ENCODE peak calls at places on chromosomes 5 and 9, in seven cellular contexts. One of them, this sample, is unnamed.

GRCh38 chr9:131042666-131043065 is 33.7 kb downstream of the LAMC3 start:
- DNase-seq in nephron progenitor cell: no peak
- DNase-seq in sigmoid colon: no peak
- DNase-seq in DMS 273 treated with DMSO at 0.1 percent for 48 hours: no peak
- DNase-seq in osteocyte: no peak
- DNase-seq in stimulated activated CD4-positive, alpha-beta T cell treated with anti-CD3 and anti-CD28 coated beads, Interleukin-2, amount 100 ng/mL, for 48 hours: no peak
- DNase-seq in iPS-NIHi11: no peak
- DNase-seq in this sample: no peak

GRCh38 chr9:124217839-124218437 is 39.8 kb upstream of the NEK6 start:
- DNase-seq in nephron progenitor cell: no peak
- DNase-seq in sigmoid colon: peak
- DNase-seq in DMS 273 treated with DMSO at 0.1 percent for 48 hours: no peak
- DNase-seq in osteocyte: no peak
- DNase-seq in stimulated activated CD4-positive, alpha-beta T cell treated with anti-CD3 and anti-CD28 coated beads, Interleukin-2, amount 100 ng/mL, for 48 hours: no peak
- DNase-seq in iPS-NIHi11: no peak
- DNase-seq in this sample: no peak

GRCh38 chr9:133526721-133527321 is 2.1 kb upstream of the MYMK start:
- DNase-seq in nephron progenitor cell: peak
- DNase-seq in sigmoid colon: no peak
- DNase-seq in DMS 273 treated with DMSO at 0.1 percent for 48 hours: no peak
- DNase-seq in osteocyte: no peak
- DNase-seq in stimulated activated CD4-positive, alpha-beta T cell treated with anti-CD3 and anti-CD28 coated beads, Interleukin-2, amount 100 ng/mL, for 48 hours: no peak
- DNase-seq in iPS-NIHi11: peak
- DNase-seq in this sample: peak

GRCh38 chr5:174235993-174236528 is 190.6 kb downstream of the NSG2 start:
- DNase-seq in nephron progenitor cell: no peak
- DNase-seq in sigmoid colon: no peak
- DNase-seq in DMS 273 treated with DMSO at 0.1 percent for 48 hours: peak
- DNase-seq in osteocyte: peak
- DNase-seq in stimulated activated CD4-positive, alpha-beta T cell treated with anti-CD3 and anti-CD28 coated beads, Interleukin-2, amount 100 ng/mL, for 48 hours: no peak
- DNase-seq in iPS-NIHi11: no peak
- DNase-seq in this sample: no peak

GRCh38 chr5:142551242-142552067 is 134.4 kb downstream of the FGF1 start:
- DNase-seq in nephron progenitor cell: peak
- DNase-seq in sigmoid colon: peak
- DNase-seq in DMS 273 treated with DMSO at 0.1 percent for 48 hours: no peak
- DNase-seq in osteocyte: no peak
- DNase-seq in stimulated activated CD4-positive, alpha-beta T cell treated with anti-CD3 and anti-CD28 coated beads, Interleukin-2, amount 100 ng/mL, for 48 hours: no peak
- DNase-seq in iPS-NIHi11: peak
- DNase-seq in this sample: peak

GRCh38 chr9:128341435-128341849 is 1.1 kb downstream of the SLC27A4 start:
- DNase-seq in nephron progenitor cell: peak
- DNase-seq in sigmoid colon: peak
- DNase-seq in DMS 273 treated with DMSO at 0.1 percent for 48 hours: peak
- DNase-seq in osteocyte: no peak
- DNase-seq in stimulated activated CD4-positive, alpha-beta T cell treated with anti-CD3 and anti-CD28 coated beads, Interleukin-2, amount 100 ng/mL, for 48 hours: peak
- DNase-seq in iPS-NIHi11: peak
- DNase-seq in this sample: peak

GRCh38 chr9:83384214-83384613 is 154.0 kb downstream of the FRMD3 start:
- DNase-seq in nephron progenitor cell: no peak
- DNase-seq in sigmoid colon: no peak
- DNase-seq in DMS 273 treated with DMSO at 0.1 percent for 48 hours: peak
- DNase-seq in osteocyte: no peak
- DNase-seq in stimulated activated CD4-positive, alpha-beta T cell treated with anti-CD3 and anti-CD28 coated beads, Interleukin-2, amount 100 ng/mL, for 48 hours: no peak
- DNase-seq in iPS-NIHi11: no peak
- DNase-seq in this sample: no peak

GRCh38 chr5:159518361-159518760 is 188.1 kb upstream of the IL12B start:
- DNase-seq in nephron progenitor cell: no peak
- DNase-seq in sigmoid colon: no peak
- DNase-seq in DMS 273 treated with DMSO at 0.1 percent for 48 hours: no peak
- DNase-seq in osteocyte: no peak
- DNase-seq in stimulated activated CD4-positive, alpha-beta T cell treated with anti-CD3 and anti-CD28 coated beads, Interleukin-2, amount 100 ng/mL, for 48 hours: no peak
- DNase-seq in iPS-NIHi11: no peak
- DNase-seq in this sample: peak

GRCh38 chr5:130282044-130282443 is 377.8 kb downstream of the CHSY3 start:
- DNase-seq in nephron progenitor cell: no peak
- DNase-seq in sigmoid colon: no peak
- DNase-seq in DMS 273 treated with DMSO at 0.1 percent for 48 hours: no peak
- DNase-seq in osteocyte: no peak
- DNase-seq in stimulated activated CD4-positive, alpha-beta T cell treated with anti-CD3 and anti-CD28 coated beads, Interleukin-2, amount 100 ng/mL, for 48 hours: no peak
- DNase-seq in iPS-NIHi11: no peak
- DNase-seq in this sample: peak

GRCh38 chr5:160744253-160745112 is 107.5 kb downstream of the ATP10B start:
- DNase-seq in nephron progenitor cell: no peak
- DNase-seq in sigmoid colon: no peak
- DNase-seq in DMS 273 treated with DMSO at 0.1 percent for 48 hours: no peak
- DNase-seq in osteocyte: no peak
- DNase-seq in stimulated activated CD4-positive, alpha-beta T cell treated with anti-CD3 and anti-CD28 coated beads, Interleukin-2, amount 100 ng/mL, for 48 hours: no peak
- DNase-seq in iPS-NIHi11: no peak
- DNase-seq in this sample: no peak

GRCh38 chr9:130073373-130073772 is 19.7 kb downstream of the GPR107 start:
- DNase-seq in nephron progenitor cell: no peak
- DNase-seq in sigmoid colon: no peak
- DNase-seq in DMS 273 treated with DMSO at 0.1 percent for 48 hours: no peak
- DNase-seq in osteocyte: no peak
- DNase-seq in stimulated activated CD4-positive, alpha-beta T cell treated with anti-CD3 and anti-CD28 coated beads, Interleukin-2, amount 100 ng/mL, for 48 hours: no peak
- DNase-seq in iPS-NIHi11: no peak
- DNase-seq in this sample: peak

GRCh38 chr9:134413112-134413715 is 87.0 kb downstream of the RXRA start:
- DNase-seq in nephron progenitor cell: no peak
- DNase-seq in sigmoid colon: no peak
- DNase-seq in DMS 273 treated with DMSO at 0.1 percent for 48 hours: no peak
- DNase-seq in osteocyte: no peak
- DNase-seq in stimulated activated CD4-positive, alpha-beta T cell treated with anti-CD3 and anti-CD28 coated beads, Interleukin-2, amount 100 ng/mL, for 48 hours: no peak
- DNase-seq in iPS-NIHi11: no peak
- DNase-seq in this sample: no peak

GRCh38 chr5:173970878-173971650 is 17.9 kb upstream of the C5orf47 start:
- DNase-seq in nephron progenitor cell: no peak
- DNase-seq in sigmoid colon: no peak
- DNase-seq in DMS 273 treated with DMSO at 0.1 percent for 48 hours: no peak
- DNase-seq in osteocyte: no peak
- DNase-seq in stimulated activated CD4-positive, alpha-beta T cell treated with anti-CD3 and anti-CD28 coated beads, Interleukin-2, amount 100 ng/mL, for 48 hours: no peak
- DNase-seq in iPS-NIHi11: no peak
- DNase-seq in this sample: no peak

GRCh38 chr9:113664176-113664875 is 200.8 kb downstream of the RGS3 start:
- DNase-seq in nephron progenitor cell: no peak
- DNase-seq in sigmoid colon: no peak
- DNase-seq in DMS 273 treated with DMSO at 0.1 percent for 48 hours: no peak
- DNase-seq in osteocyte: no peak
- DNase-seq in stimulated activated CD4-positive, alpha-beta T cell treated with anti-CD3 and anti-CD28 coated beads, Interleukin-2, amount 100 ng/mL, for 48 hours: no peak
- DNase-seq in iPS-NIHi11: no peak
- DNase-seq in this sample: no peak

GRCh38 chr5:54990751-54991349 is 5.5 kb upstream of the ESM1 start:
- DNase-seq in nephron progenitor cell: no peak
- DNase-seq in sigmoid colon: no peak
- DNase-seq in DMS 273 treated with DMSO at 0.1 percent for 48 hours: no peak
- DNase-seq in osteocyte: no peak
- DNase-seq in stimulated activated CD4-positive, alpha-beta T cell treated with anti-CD3 and anti-CD28 coated beads, Interleukin-2, amount 100 ng/mL, for 48 hours: no peak
- DNase-seq in iPS-NIHi11: no peak
- DNase-seq in this sample: peak

GRCh38 chr5:8907168-8907868 is 638.6 kb downstream of the SEMA5A start:
- DNase-seq in nephron progenitor cell: no peak
- DNase-seq in sigmoid colon: no peak
- DNase-seq in DMS 273 treated with DMSO at 0.1 percent for 48 hours: no peak
- DNase-seq in osteocyte: no peak
- DNase-seq in stimulated activated CD4-positive, alpha-beta T cell treated with anti-CD3 and anti-CD28 coated beads, Interleukin-2, amount 100 ng/mL, for 48 hours: no peak
- DNase-seq in iPS-NIHi11: no peak
- DNase-seq in this sample: peak

GRCh38 chr9:80467632-80468031 is 895.9 kb downstream of the TLE4 start:
- DNase-seq in nephron progenitor cell: no peak
- DNase-seq in sigmoid colon: no peak
- DNase-seq in DMS 273 treated with DMSO at 0.1 percent for 48 hours: no peak
- DNase-seq in osteocyte: no peak
- DNase-seq in stimulated activated CD4-positive, alpha-beta T cell treated with anti-CD3 and anti-CD28 coated beads, Interleukin-2, amount 100 ng/mL, for 48 hours: no peak
- DNase-seq in iPS-NIHi11: no peak
- DNase-seq in this sample: peak

GRCh38 chr5:85823462-85824426 is 794.0 kb upstream of the COX7C start:
- DNase-seq in nephron progenitor cell: no peak
- DNase-seq in sigmoid colon: no peak
- DNase-seq in DMS 273 treated with DMSO at 0.1 percent for 48 hours: no peak
- DNase-seq in osteocyte: no peak
- DNase-seq in stimulated activated CD4-positive, alpha-beta T cell treated with anti-CD3 and anti-CD28 coated beads, Interleukin-2, amount 100 ng/mL, for 48 hours: no peak
- DNase-seq in iPS-NIHi11: no peak
- DNase-seq in this sample: no peak

GRCh38 chr5:77101298-77101697 is 14.2 kb upstream of the ZBED3 start:
- DNase-seq in nephron progenitor cell: no peak
- DNase-seq in sigmoid colon: no peak
- DNase-seq in DMS 273 treated with DMSO at 0.1 percent for 48 hours: no peak
- DNase-seq in osteocyte: no peak
- DNase-seq in stimulated activated CD4-positive, alpha-beta T cell treated with anti-CD3 and anti-CD28 coated beads, Interleukin-2, amount 100 ng/mL, for 48 hours: no peak
- DNase-seq in iPS-NIHi11: no peak
- DNase-seq in this sample: peak

GRCh38 chr5:132748522-132749000 is 1.3 kb downstream of the CCNI2 start:
- DNase-seq in nephron progenitor cell: no peak
- DNase-seq in sigmoid colon: no peak
- DNase-seq in DMS 273 treated with DMSO at 0.1 percent for 48 hours: no peak
- DNase-seq in osteocyte: no peak
- DNase-seq in stimulated activated CD4-positive, alpha-beta T cell treated with anti-CD3 and anti-CD28 coated beads, Interleukin-2, amount 100 ng/mL, for 48 hours: no peak
- DNase-seq in iPS-NIHi11: no peak
- DNase-seq in this sample: no peak

GRCh38 chr5:113124914-113125313 is 148.3 kb downstream of the DCP2 start:
- DNase-seq in nephron progenitor cell: no peak
- DNase-seq in sigmoid colon: no peak
- DNase-seq in DMS 273 treated with DMSO at 0.1 percent for 48 hours: no peak
- DNase-seq in osteocyte: no peak
- DNase-seq in stimulated activated CD4-positive, alpha-beta T cell treated with anti-CD3 and anti-CD28 coated beads, Interleukin-2, amount 100 ng/mL, for 48 hours: no peak
- DNase-seq in iPS-NIHi11: no peak
- DNase-seq in this sample: no peak

GRCh38 chr9:123832858-123833257 is 97.1 kb downstream of the DENND1A start:
- DNase-seq in nephron progenitor cell: no peak
- DNase-seq in sigmoid colon: no peak
- DNase-seq in DMS 273 treated with DMSO at 0.1 percent for 48 hours: no peak
- DNase-seq in osteocyte: no peak
- DNase-seq in stimulated activated CD4-positive, alpha-beta T cell treated with anti-CD3 and anti-CD28 coated beads, Interleukin-2, amount 100 ng/mL, for 48 hours: no peak
- DNase-seq in iPS-NIHi11: no peak
- DNase-seq in this sample: no peak

GRCh38 chr5:107675201-107675600 is 4.5 kb upstream of the EFNA5 start:
- DNase-seq in nephron progenitor cell: no peak
- DNase-seq in sigmoid colon: no peak
- DNase-seq in DMS 273 treated with DMSO at 0.1 percent for 48 hours: no peak
- DNase-seq in osteocyte: no peak
- DNase-seq in stimulated activated CD4-positive, alpha-beta T cell treated with anti-CD3 and anti-CD28 coated beads, Interleukin-2, amount 100 ng/mL, for 48 hours: no peak
- DNase-seq in iPS-NIHi11: no peak
- DNase-seq in this sample: no peak

GRCh38 chr5:139272471-139273321 is 20.8 kb upstream of the MATR3 start:
- DNase-seq in nephron progenitor cell: no peak
- DNase-seq in sigmoid colon: no peak
- DNase-seq in DMS 273 treated with DMSO at 0.1 percent for 48 hours: no peak
- DNase-seq in osteocyte: no peak
- DNase-seq in stimulated activated CD4-positive, alpha-beta T cell treated with anti-CD3 and anti-CD28 coated beads, Interleukin-2, amount 100 ng/mL, for 48 hours: no peak
- DNase-seq in iPS-NIHi11: no peak
- DNase-seq in this sample: peak

GRCh38 chr5:138082033-138082432 is 1.8 kb upstream of the WNT8A start:
- DNase-seq in nephron progenitor cell: no peak
- DNase-seq in sigmoid colon: no peak
- DNase-seq in DMS 273 treated with DMSO at 0.1 percent for 48 hours: no peak
- DNase-seq in osteocyte: no peak
- DNase-seq in stimulated activated CD4-positive, alpha-beta T cell treated with anti-CD3 and anti-CD28 coated beads, Interleukin-2, amount 100 ng/mL, for 48 hours: no peak
- DNase-seq in iPS-NIHi11: no peak
- DNase-seq in this sample: no peak

GRCh38 chr5:90473321-90474234 is 993 bp downstream of the MBLAC2 start:
- DNase-seq in nephron progenitor cell: peak
- DNase-seq in sigmoid colon: no peak
- DNase-seq in DMS 273 treated with DMSO at 0.1 percent for 48 hours: no peak
- DNase-seq in osteocyte: peak
- DNase-seq in stimulated activated CD4-positive, alpha-beta T cell treated with anti-CD3 and anti-CD28 coated beads, Interleukin-2, amount 100 ng/mL, for 48 hours: peak
- DNase-seq in iPS-NIHi11: peak
- DNase-seq in this sample: peak

GRCh38 chr9:38004809-38005560 is 64.0 kb downstream of the SHB start:
- DNase-seq in nephron progenitor cell: no peak
- DNase-seq in sigmoid colon: no peak
- DNase-seq in DMS 273 treated with DMSO at 0.1 percent for 48 hours: no peak
- DNase-seq in osteocyte: no peak
- DNase-seq in stimulated activated CD4-positive, alpha-beta T cell treated with anti-CD3 and anti-CD28 coated beads, Interleukin-2, amount 100 ng/mL, for 48 hours: no peak
- DNase-seq in iPS-NIHi11: no peak
- DNase-seq in this sample: no peak

GRCh38 chr9:96027271-96028131 is 152.0 kb downstream of the ERCC6L2 start:
- DNase-seq in nephron progenitor cell: peak
- DNase-seq in sigmoid colon: no peak
- DNase-seq in DMS 273 treated with DMSO at 0.1 percent for 48 hours: no peak
- DNase-seq in osteocyte: no peak
- DNase-seq in stimulated activated CD4-positive, alpha-beta T cell treated with anti-CD3 and anti-CD28 coated beads, Interleukin-2, amount 100 ng/mL, for 48 hours: no peak
- DNase-seq in iPS-NIHi11: peak
- DNase-seq in this sample: no peak

GRCh38 chr5:144598451-144599068 is 427.9 kb downstream of the KCTD16 start:
- DNase-seq in nephron progenitor cell: no peak
- DNase-seq in sigmoid colon: no peak
- DNase-seq in DMS 273 treated with DMSO at 0.1 percent for 48 hours: no peak
- DNase-seq in osteocyte: no peak
- DNase-seq in stimulated activated CD4-positive, alpha-beta T cell treated with anti-CD3 and anti-CD28 coated beads, Interleukin-2, amount 100 ng/mL, for 48 hours: no peak
- DNase-seq in iPS-NIHi11: peak
- DNase-seq in this sample: no peak

GRCh38 chr9:133979124-133979920 is 12.8 kb downstream of the VAV2 start:
- DNase-seq in nephron progenitor cell: peak
- DNase-seq in sigmoid colon: peak
- DNase-seq in DMS 273 treated with DMSO at 0.1 percent for 48 hours: no peak
- DNase-seq in osteocyte: no peak
- DNase-seq in stimulated activated CD4-positive, alpha-beta T cell treated with anti-CD3 and anti-CD28 coated beads, Interleukin-2, amount 100 ng/mL, for 48 hours: no peak
- DNase-seq in iPS-NIHi11: peak
- DNase-seq in this sample: peak

GRCh38 chr5:2752059-2752874 is 790 bp upstream of the IRX2 start:
- DNase-seq in nephron progenitor cell: no peak
- DNase-seq in sigmoid colon: no peak
- DNase-seq in DMS 273 treated with DMSO at 0.1 percent for 48 hours: no peak
- DNase-seq in osteocyte: peak
- DNase-seq in stimulated activated CD4-positive, alpha-beta T cell treated with anti-CD3 and anti-CD28 coated beads, Interleukin-2, amount 100 ng/mL, for 48 hours: no peak
- DNase-seq in iPS-NIHi11: no peak
- DNase-seq in this sample: no peak

GRCh38 chr5:149203896-149204544 is 62.7 kb downstream of the ABLIM3 start:
- DNase-seq in nephron progenitor cell: no peak
- DNase-seq in sigmoid colon: no peak
- DNase-seq in DMS 273 treated with DMSO at 0.1 percent for 48 hours: peak
- DNase-seq in osteocyte: no peak
- DNase-seq in stimulated activated CD4-positive, alpha-beta T cell treated with anti-CD3 and anti-CD28 coated beads, Interleukin-2, amount 100 ng/mL, for 48 hours: no peak
- DNase-seq in iPS-NIHi11: no peak
- DNase-seq in this sample: peak

GRCh38 chr5:142587354-142587965 is 98.4 kb downstream of the FGF1 start:
- DNase-seq in nephron progenitor cell: peak
- DNase-seq in sigmoid colon: no peak
- DNase-seq in DMS 273 treated with DMSO at 0.1 percent for 48 hours: peak
- DNase-seq in osteocyte: no peak
- DNase-seq in stimulated activated CD4-positive, alpha-beta T cell treated with anti-CD3 and anti-CD28 coated beads, Interleukin-2, amount 100 ng/mL, for 48 hours: peak
- DNase-seq in iPS-NIHi11: peak
- DNase-seq in this sample: peak

GRCh38 chr5:16585028-16585667 is 31.6 kb downstream of the RETREG1 start:
- DNase-seq in nephron progenitor cell: no peak
- DNase-seq in sigmoid colon: no peak
- DNase-seq in DMS 273 treated with DMSO at 0.1 percent for 48 hours: no peak
- DNase-seq in osteocyte: no peak
- DNase-seq in stimulated activated CD4-positive, alpha-beta T cell treated with anti-CD3 and anti-CD28 coated beads, Interleukin-2, amount 100 ng/mL, for 48 hours: no peak
- DNase-seq in iPS-NIHi11: peak
- DNase-seq in this sample: no peak